ENCODE peak calls at places on chromosomes 4 and X, in seven cellular contexts. A is WTC11, D is HEK293T, M is K562, L is HCT116, J is GM12878, I is HepG2. V is an unnamed sample.

GRCh38 chrX:73267979-73268378 is 53.3 kb upstream of the NAP1L2 start:
- DNase-seq in A (no peak), D (no peak), M (no peak), L (no peak), J (no peak), I (no peak), V (no peak)

GRCh38 chrX:139134316-139134715 is 396.2 kb upstream of the F9 start:
- DNase-seq in A (no peak), D (no peak), M (no peak), L (no peak), J (no peak), I (no peak), V (no peak)

GRCh38 chrX:72620550-72621145 is 48.0 kb upstream of the HDAC8 start:
- DNase-seq in A (no peak), D (peak; percentile 46), M (peak; percentile 31), L (peak; percentile 74), J (no peak), I (peak; percentile 2), V (no peak)

GRCh38 chrX:53831662-53832635 is 145.4 kb upstream of the HUWE1 start:
- DNase-seq in A (peak; percentile 33), D (peak; percentile 61), M (peak; percentile 19), L (peak; percentile 28), J (peak; percentile 40), I (peak; percentile 20), V (peak; percentile 48)

GRCh38 chrX:153061732-153062131 is 5.5 kb downstream of the PNMA3 start:
- DNase-seq in A (no peak), D (no peak), M (peak; percentile 9), L (no peak), J (no peak), I (no peak), V (no peak)

GRCh38 chrX:23901065-23901464 is 6.7 kb downstream of the APOO start:
- DNase-seq in A (no peak), D (no peak), M (no peak), L (peak; percentile 73), J (no peak), I (peak; percentile 51), V (no peak)

GRCh38 chr4:2598661-2599654 is 62.5 kb downstream of the FAM193A start:
- DNase-seq in A (no peak), D (no peak), M (no peak), L (no peak), J (peak; percentile 66), I (no peak), V (no peak)

GRCh38 chr4:10664408-10664807 is 20.2 kb downstream of the CLNK start:
- DNase-seq in A (no peak), D (no peak), M (no peak), L (no peak), J (no peak), I (no peak), V (no peak)

GRCh38 chr4:30763337-30763736 is 43.2 kb downstream of the PCDH7 start:
- DNase-seq in A (no peak), D (no peak), M (no peak), L (no peak), J (no peak), I (no peak), V (no peak)

GRCh38 chr4:54228064-54228527 is 997 bp upstream of the PDGFRA start:
- DNase-seq in A (peak; percentile 91), D (peak; percentile 75), M (peak; percentile 60), L (no peak), J (no peak), I (peak; percentile 5), V (no peak)

GRCh38 chr4:1061747-1062146 is 50.3 kb downstream of the FGFRL1 start:
- DNase-seq in A (no peak), D (no peak), M (no peak), L (no peak), J (no peak), I (no peak), V (no peak)

GRCh38 chr4:26574563-26574962 is 9.3 kb upstream of the TBC1D19 start:
- DNase-seq in A (no peak), D (no peak), M (no peak), L (no peak), J (no peak), I (no peak), V (no peak)

GRCh38 chr4:128570380-128570779 is 239.1 kb upstream of the JADE1 start:
- DNase-seq in A (no peak), D (no peak), M (no peak), L (no peak), J (no peak), I (no peak), V (no peak)

GRCh38 chr4:128302775-128303174 is 15.2 kb upstream of the PGRMC2 start:
- DNase-seq in A (no peak), D (no peak), M (no peak), L (no peak), J (no peak), I (no peak), V (no peak)

GRCh38 chr4:156634612-156635011 is 337.0 kb downstream of the PDGFC start:
- DNase-seq in A (no peak), D (no peak), M (no peak), L (no peak), J (no peak), I (no peak), V (no peak)

GRCh38 chr4:128846063-128846462 is 36.6 kb downstream of the JADE1 start:
- DNase-seq in A (no peak), D (no peak), M (no peak), L (no peak), J (no peak), I (no peak), V (no peak)

GRCh38 chr4:120843840-120844527 is 78.5 kb downstream of the PRDM5 start:
- DNase-seq in A (peak; percentile 60), D (peak; percentile 70), M (no peak), L (no peak), J (no peak), I (no peak), V (peak; percentile 13)

GRCh38 chrX:25524150-25524549 is 508.4 kb upstream of the ARX start:
- DNase-seq in A (no peak), D (no peak), M (no peak), L (no peak), J (no peak), I (peak; percentile 82), V (no peak)

GRCh38 chr4:2352171-2352570 is 66.3 kb downstream of the ZFYVE28 start:
- DNase-seq in A (no peak), D (no peak), M (no peak), L (no peak), J (no peak), I (no peak), V (peak; percentile 33)

GRCh38 chr4:4334798-4335520 is 44.9 kb downstream of the ZBTB49 start:
- DNase-seq in A (peak; percentile 76), D (peak; percentile 56), M (peak; percentile 59), L (peak; percentile 43), J (no peak), I (peak; percentile 60), V (peak; percentile 31)

GRCh38 chr4:102832105-102832504 is 4.8 kb upstream of the UBE2D3 start:
- DNase-seq in A (no peak), D (no peak), M (no peak), L (no peak), J (no peak), I (no peak), V (no peak)

GRCh38 chrX:15983034-15983433 is 128.4 kb upstream of the AP1S2 start:
- DNase-seq in A (no peak), D (no peak), M (no peak), L (no peak), J (no peak), I (no peak), V (no peak)
- TF ChIP-seq SP1 in A (no peak), D (no peak), M (no peak), L (no peak), J (no peak), I (no peak), V (no peak)

DNA sequence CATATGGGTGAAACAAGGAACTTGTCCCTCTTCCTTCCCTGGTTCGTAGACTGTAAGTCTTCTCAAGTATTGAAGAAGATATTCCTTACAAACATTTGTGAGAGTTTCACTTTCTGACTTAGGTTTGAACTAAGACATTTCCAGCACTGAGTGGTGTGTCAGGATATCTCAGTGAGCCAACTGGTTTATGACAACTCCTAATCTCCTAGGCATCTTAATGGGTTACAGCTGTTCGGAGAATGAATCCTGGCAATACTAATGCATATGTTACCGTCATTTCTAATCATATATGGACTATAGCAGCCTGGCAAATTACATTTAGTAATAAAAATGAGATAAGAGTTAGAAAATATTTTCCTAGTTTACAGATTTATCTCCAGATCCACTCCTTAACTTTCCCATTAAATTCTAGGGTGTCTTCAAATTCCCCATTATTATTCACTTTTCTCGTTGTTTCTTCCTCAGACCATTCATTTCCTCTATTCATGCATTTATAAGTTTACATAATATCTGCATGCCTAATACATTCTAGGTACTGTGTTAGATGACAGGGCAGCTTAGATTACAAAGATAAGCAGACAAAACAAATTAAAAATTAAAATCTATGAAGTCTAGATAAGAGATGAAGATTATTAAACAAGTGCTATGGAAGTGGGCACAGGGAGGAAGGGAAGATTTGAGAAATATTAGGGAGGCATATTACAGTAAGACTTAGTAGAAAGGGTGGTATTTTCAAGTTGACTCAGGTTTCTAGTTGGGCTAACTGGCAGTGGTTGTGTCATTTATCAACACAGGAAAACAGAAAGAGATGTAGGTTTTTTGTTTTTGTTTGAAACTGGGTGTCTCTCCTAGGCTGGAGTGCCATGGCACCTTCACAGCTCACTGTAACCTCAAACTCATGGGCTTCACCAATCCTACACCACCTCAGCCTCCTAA is 173.9 kb downstream of the WDFY3 start:
- DNase-seq in A (no peak), D (no peak), M (no peak), L (no peak), J (no peak), I (no peak), V (no peak)
- TF ChIP-seq SP1 in A (no peak), D (no peak), M (no peak), L (no peak), J (no peak), I (no peak), V (no peak)

DNA sequence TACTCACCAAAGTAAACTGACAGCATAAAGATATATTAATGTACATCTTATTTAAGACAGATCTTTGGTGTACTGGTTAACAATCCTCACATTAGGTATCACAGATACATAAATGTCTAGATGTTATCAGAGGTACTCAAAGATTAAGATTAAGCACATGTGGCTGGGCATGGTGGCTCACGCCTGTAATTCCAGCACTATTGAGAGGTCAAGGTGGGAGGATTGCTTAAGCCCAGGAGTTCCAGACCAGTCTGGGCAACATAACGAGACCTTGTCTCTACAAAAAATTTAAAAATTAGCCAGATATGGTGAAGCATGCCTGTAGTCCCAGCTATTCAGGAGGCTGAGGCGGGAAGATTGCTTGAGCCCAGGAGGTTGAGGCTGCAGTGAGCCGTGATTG is 145.7 kb upstream of the SH3RF1 start:
- DNase-seq in A (no peak), D (no peak), M (no peak), L (no peak), J (no peak), I (no peak), V (no peak)
- TF ChIP-seq SP1 in A (no peak), D (no peak), M (no peak), L (no peak), J (no peak), I (no peak), V (no peak)

DNA sequence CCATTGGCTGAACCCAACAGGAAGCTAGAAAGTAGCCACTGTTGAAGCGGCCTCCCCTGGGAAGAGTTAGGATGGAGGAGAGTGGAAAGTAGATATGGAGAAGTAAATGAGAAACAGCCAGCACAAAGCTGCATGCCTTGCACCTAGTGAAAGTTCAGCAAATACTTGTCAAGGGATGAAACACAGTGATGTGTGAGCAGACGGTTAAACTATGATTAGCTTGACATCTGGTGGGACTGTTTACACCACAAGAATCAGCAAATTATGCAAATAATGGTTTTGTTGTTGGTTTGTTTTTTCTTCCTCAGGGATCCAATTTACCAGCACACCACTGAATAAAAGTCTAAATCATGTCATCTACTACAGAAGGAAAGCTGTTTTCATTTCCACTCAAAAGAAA is 87.1 kb downstream of the CORIN start:
- DNase-seq in A (no peak), D (no peak), M (no peak), L (no peak), J (no peak), I (no peak), V (no peak)
- TF ChIP-seq SP1 in A (no peak), D (no peak), M (no peak), L (no peak), J (no peak), I (no peak), V (no peak)

V was measured in H1.